ENCODE peak calls at places on chromosomes 16 and 17, in eight cellular contexts. One of them, this sample, is unnamed.

GRCh38 chr16:88985521-88985920 is 8.5 kb upstream of the CBFA2T3 start:
- DNase-seq in activated CD8-positive, alpha-beta T cell treated with anti-CD3 and anti-CD28 coated beads for 36 hours: no peak
- DNase-seq in HCT116: no peak
- DNase-seq in A549: no peak
- DNase-seq in Peyer's patch: no peak
- DNase-seq in AG10803: no peak
- DNase-seq in PC-3: no peak
- DNase-seq in fibroblast of lung: no peak
- DNase-seq in this sample: no peak

GRCh38 chr16:4339909-4340308 is 11.2 kb downstream of the PAM16 start:
- DNase-seq in activated CD8-positive, alpha-beta T cell treated with anti-CD3 and anti-CD28 coated beads for 36 hours: no peak
- DNase-seq in HCT116: no peak
- DNase-seq in A549: no peak
- DNase-seq in Peyer's patch: no peak
- DNase-seq in AG10803: peak; percentile 40
- DNase-seq in PC-3: no peak
- DNase-seq in fibroblast of lung: no peak
- DNase-seq in this sample: peak; percentile 49

GRCh38 chr17:1379930-1380313 is 20.1 kb downstream of the YWHAE start:
- DNase-seq in activated CD8-positive, alpha-beta T cell treated with anti-CD3 and anti-CD28 coated beads for 36 hours: peak; percentile 60
- DNase-seq in HCT116: no peak
- DNase-seq in A549: no peak
- DNase-seq in Peyer's patch: no peak
- DNase-seq in AG10803: no peak
- DNase-seq in PC-3: no peak
- DNase-seq in fibroblast of lung: no peak
- DNase-seq in this sample: no peak

GRCh38 chr16:81888520-81889394 is 109.7 kb downstream of the PLCG2 start:
- DNase-seq in activated CD8-positive, alpha-beta T cell treated with anti-CD3 and anti-CD28 coated beads for 36 hours: no peak
- DNase-seq in HCT116: no peak
- DNase-seq in A549: no peak
- DNase-seq in Peyer's patch: no peak
- DNase-seq in AG10803: no peak
- DNase-seq in PC-3: no peak
- DNase-seq in fibroblast of lung: no peak
- DNase-seq in this sample: peak; percentile 60

GRCh38 chr17:48997827-48998556 is 807 bp downstream of the IGF2BP1 start:
- DNase-seq in activated CD8-positive, alpha-beta T cell treated with anti-CD3 and anti-CD28 coated beads for 36 hours: no peak
- DNase-seq in HCT116: no peak
- DNase-seq in A549: no peak
- DNase-seq in Peyer's patch: no peak
- DNase-seq in AG10803: peak; percentile 34
- DNase-seq in PC-3: no peak
- DNase-seq in fibroblast of lung: peak; percentile 35
- DNase-seq in this sample: peak; percentile 51

GRCh38 chr17:15321556-15322250 is 19.7 kb downstream of the TEKT3 start:
- DNase-seq in activated CD8-positive, alpha-beta T cell treated with anti-CD3 and anti-CD28 coated beads for 36 hours: no peak
- DNase-seq in HCT116: no peak
- DNase-seq in A549: no peak
- DNase-seq in Peyer's patch: no peak
- DNase-seq in AG10803: peak; percentile 50
- DNase-seq in PC-3: peak; percentile 47
- DNase-seq in fibroblast of lung: peak; percentile 66
- DNase-seq in this sample: peak; percentile 53

GRCh38 chr16:69223882-69224281 is 36.9 kb downstream of the SNTB2 start:
- DNase-seq in activated CD8-positive, alpha-beta T cell treated with anti-CD3 and anti-CD28 coated beads for 36 hours: no peak
- DNase-seq in HCT116: no peak
- DNase-seq in A549: no peak
- DNase-seq in Peyer's patch: no peak
- DNase-seq in AG10803: peak; percentile 42
- DNase-seq in PC-3: peak; percentile 41
- DNase-seq in fibroblast of lung: peak; percentile 62
- DNase-seq in this sample: no peak

GRCh38 chr16:21302454-21302853 is 24.4 kb upstream of the CRYM start:
- DNase-seq in activated CD8-positive, alpha-beta T cell treated with anti-CD3 and anti-CD28 coated beads for 36 hours: no peak
- DNase-seq in HCT116: no peak
- DNase-seq in A549: no peak
- DNase-seq in Peyer's patch: no peak
- DNase-seq in AG10803: peak; percentile 2
- DNase-seq in PC-3: no peak
- DNase-seq in fibroblast of lung: no peak
- DNase-seq in this sample: peak; percentile 8

GRCh38 chr17:55282379-55282702 is 17.6 kb downstream of the HLF start:
- DNase-seq in activated CD8-positive, alpha-beta T cell treated with anti-CD3 and anti-CD28 coated beads for 36 hours: no peak
- DNase-seq in HCT116: no peak
- DNase-seq in A549: no peak
- DNase-seq in Peyer's patch: no peak
- DNase-seq in AG10803: no peak
- DNase-seq in PC-3: no peak
- DNase-seq in fibroblast of lung: no peak
- DNase-seq in this sample: no peak

GRCh38 chr17:50661795-50662391 is 27.2 kb downstream of the ABCC3 start:
- DNase-seq in activated CD8-positive, alpha-beta T cell treated with anti-CD3 and anti-CD28 coated beads for 36 hours: peak; percentile 37
- DNase-seq in HCT116: peak; percentile 92
- DNase-seq in A549: peak; percentile 100
- DNase-seq in Peyer's patch: no peak
- DNase-seq in AG10803: peak; percentile 91
- DNase-seq in PC-3: peak; percentile 100
- DNase-seq in fibroblast of lung: peak; percentile 88
- DNase-seq in this sample: peak; percentile 76

GRCh38 chr16:10619271-10619849 is 39.0 kb upstream of the EMP2 start:
- DNase-seq in activated CD8-positive, alpha-beta T cell treated with anti-CD3 and anti-CD28 coated beads for 36 hours: peak; percentile 32
- DNase-seq in HCT116: no peak
- DNase-seq in A549: no peak
- DNase-seq in Peyer's patch: no peak
- DNase-seq in AG10803: no peak
- DNase-seq in PC-3: no peak
- DNase-seq in fibroblast of lung: peak; percentile 33
- DNase-seq in this sample: no peak

GRCh38 chr17:62712011-62712615 is 84.6 kb downstream of the MRC2 start:
- DNase-seq in activated CD8-positive, alpha-beta T cell treated with anti-CD3 and anti-CD28 coated beads for 36 hours: no peak
- DNase-seq in HCT116: no peak
- DNase-seq in A549: no peak
- DNase-seq in Peyer's patch: no peak
- DNase-seq in AG10803: no peak
- DNase-seq in PC-3: no peak
- DNase-seq in fibroblast of lung: no peak
- DNase-seq in this sample: no peak

GRCh38 chr16:85385463-85386331 is 227.4 kb upstream of the GSE1 start:
- DNase-seq in activated CD8-positive, alpha-beta T cell treated with anti-CD3 and anti-CD28 coated beads for 36 hours: no peak
- DNase-seq in HCT116: no peak
- DNase-seq in A549: no peak
- DNase-seq in Peyer's patch: no peak
- DNase-seq in AG10803: no peak
- DNase-seq in PC-3: no peak
- DNase-seq in fibroblast of lung: no peak
- DNase-seq in this sample: no peak
- TF ChIP-seq CTCF in activated CD8-positive, alpha-beta T cell treated with anti-CD3 and anti-CD28 coated beads for 36 hours: no peak
- TF ChIP-seq CTCF in HCT116: no peak
- TF ChIP-seq CTCF in A549: no peak
- TF ChIP-seq CTCF in Peyer's patch: no peak
- TF ChIP-seq CTCF in AG10803: no peak
- TF ChIP-seq CTCF in PC-3: no peak
- TF ChIP-seq CTCF in fibroblast of lung: no peak
- TF ChIP-seq CTCF in this sample: no peak

DNA sequence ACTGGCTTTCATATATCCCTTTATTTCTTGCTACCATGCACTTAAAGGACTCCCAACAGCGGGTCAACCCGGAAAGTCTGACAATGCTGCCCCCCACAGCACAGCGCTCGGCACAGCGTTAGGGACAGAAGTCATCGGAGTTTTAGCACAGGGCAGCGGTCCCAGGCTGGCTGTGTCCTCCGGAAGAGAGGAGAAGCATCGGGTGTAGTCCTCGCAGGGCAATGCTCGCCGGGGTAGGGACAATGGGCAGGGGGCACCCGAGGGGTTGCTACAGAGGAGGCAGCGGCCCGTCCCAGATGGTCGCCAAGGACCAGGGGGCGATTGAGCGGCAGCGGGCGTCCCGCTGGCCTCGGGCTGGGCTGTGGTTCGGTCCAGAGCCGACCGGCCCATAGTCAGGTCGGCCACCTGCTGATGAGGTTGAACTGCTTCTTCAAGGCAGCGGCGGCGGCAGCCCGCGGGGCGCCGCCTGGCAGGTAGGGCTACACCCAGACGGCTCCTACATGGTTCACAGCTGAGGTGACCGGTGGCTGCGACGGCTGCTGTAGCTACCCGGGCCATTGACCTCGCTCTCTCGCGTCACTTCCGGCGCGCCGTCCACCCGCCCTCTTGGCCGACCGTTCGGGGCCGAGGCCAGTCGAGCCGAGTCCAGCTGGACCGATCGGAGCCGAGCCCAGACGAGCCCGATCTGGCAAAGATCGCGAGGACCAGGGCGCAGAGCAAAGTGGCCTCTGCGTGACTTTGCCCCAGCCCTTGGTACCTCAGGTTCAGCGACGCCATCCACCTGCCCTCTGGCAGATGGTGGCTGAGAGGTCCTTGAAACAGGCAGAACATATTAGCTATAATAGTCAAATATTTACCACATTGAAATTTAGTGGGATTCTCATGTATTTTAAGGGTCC is 4.7 kb upstream of the LCMT1 start:
- DNase-seq in activated CD8-positive, alpha-beta T cell treated with anti-CD3 and anti-CD28 coated beads for 36 hours: peak; percentile 93
- DNase-seq in HCT116: peak; percentile 79
- DNase-seq in A549: peak; percentile 90
- DNase-seq in Peyer's patch: peak; percentile 89
- DNase-seq in AG10803: peak; percentile 82
- DNase-seq in PC-3: peak; percentile 80
- DNase-seq in fibroblast of lung: peak; percentile 83
- DNase-seq in this sample: peak; percentile 86
- TF ChIP-seq CTCF in activated CD8-positive, alpha-beta T cell treated with anti-CD3 and anti-CD28 coated beads for 36 hours: peak; percentile 47
- TF ChIP-seq CTCF in HCT116: peak; percentile 47
- TF ChIP-seq CTCF in A549: no peak
- TF ChIP-seq CTCF in Peyer's patch: peak; percentile 52
- TF ChIP-seq CTCF in AG10803: peak; percentile 15
- TF ChIP-seq CTCF in PC-3: peak; percentile 21
- TF ChIP-seq CTCF in fibroblast of lung: peak; percentile 5
- TF ChIP-seq CTCF in this sample: peak; percentile 34

GRCh38 chr16:86877835-86878234 is 299.5 kb downstream of the FOXL1 start:
- DNase-seq in activated CD8-positive, alpha-beta T cell treated with anti-CD3 and anti-CD28 coated beads for 36 hours: no peak
- DNase-seq in HCT116: no peak
- DNase-seq in A549: no peak
- DNase-seq in Peyer's patch: no peak
- DNase-seq in AG10803: no peak
- DNase-seq in PC-3: no peak
- DNase-seq in fibroblast of lung: no peak
- DNase-seq in this sample: no peak

GRCh38 chr16:86879268-86879667 is 300.9 kb downstream of the FOXL1 start:
- DNase-seq in activated CD8-positive, alpha-beta T cell treated with anti-CD3 and anti-CD28 coated beads for 36 hours: no peak
- DNase-seq in HCT116: no peak
- DNase-seq in A549: no peak
- DNase-seq in Peyer's patch: no peak
- DNase-seq in AG10803: no peak
- DNase-seq in PC-3: no peak
- DNase-seq in fibroblast of lung: no peak
- DNase-seq in this sample: no peak

GRCh38 chr16:86880316-86881117 is 302.2 kb downstream of the FOXL1 start:
- DNase-seq in activated CD8-positive, alpha-beta T cell treated with anti-CD3 and anti-CD28 coated beads for 36 hours: no peak
- DNase-seq in HCT116: no peak
- DNase-seq in A549: no peak
- DNase-seq in Peyer's patch: no peak
- DNase-seq in AG10803: no peak
- DNase-seq in PC-3: no peak
- DNase-seq in fibroblast of lung: peak; percentile 38
- DNase-seq in this sample: peak; percentile 26

GRCh38 chr16:86877108-86877507 is 298.8 kb downstream of the FOXL1 start:
- DNase-seq in activated CD8-positive, alpha-beta T cell treated with anti-CD3 and anti-CD28 coated beads for 36 hours: no peak
- DNase-seq in HCT116: no peak
- DNase-seq in A549: no peak
- DNase-seq in Peyer's patch: no peak
- DNase-seq in AG10803: no peak
- DNase-seq in PC-3: no peak
- DNase-seq in fibroblast of lung: no peak
- DNase-seq in this sample: no peak

DNA sequence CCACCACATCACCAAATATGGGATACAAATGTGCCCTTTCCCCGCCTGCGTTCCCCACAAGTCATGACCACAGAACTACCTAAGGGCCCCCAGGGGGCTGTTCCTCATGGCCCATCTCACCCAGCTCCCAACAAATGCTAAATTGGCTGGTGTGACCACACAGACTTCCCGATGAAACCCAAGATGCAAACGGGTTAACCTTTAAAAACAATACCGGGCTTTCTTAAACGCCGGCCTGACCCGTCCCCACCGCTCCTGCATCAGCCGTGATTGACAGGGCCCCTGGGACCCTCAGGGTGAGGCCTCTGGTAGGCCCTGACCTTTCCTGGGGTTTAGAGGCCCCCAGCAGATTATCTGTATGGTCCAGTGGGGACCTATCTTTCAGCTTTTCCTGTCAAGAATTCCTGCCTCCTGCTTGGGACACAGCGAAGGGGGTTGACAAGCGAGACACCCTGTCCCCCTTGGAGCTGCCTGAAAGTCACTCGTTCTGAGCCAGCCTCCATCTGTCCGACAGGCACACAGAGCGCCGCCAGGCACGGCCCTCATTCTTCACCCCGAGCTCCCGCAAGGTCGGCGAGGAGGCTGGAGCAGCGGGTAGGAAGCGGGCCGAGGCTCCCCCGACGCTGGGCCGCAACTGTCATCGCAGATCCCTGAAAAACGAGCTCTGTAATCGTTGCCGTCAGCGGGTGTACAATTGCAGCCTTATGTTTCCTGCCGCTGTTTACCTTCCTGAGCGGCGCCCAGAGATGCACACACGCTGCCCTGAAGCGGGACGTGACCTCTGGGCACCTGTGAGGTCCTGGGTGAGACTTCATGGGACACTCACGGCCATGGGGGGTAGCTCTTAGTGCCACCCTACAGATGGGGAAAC is 300.2 kb downstream of the FOXL1 start:
- DNase-seq in activated CD8-positive, alpha-beta T cell treated with anti-CD3 and anti-CD28 coated beads for 36 hours: no peak
- DNase-seq in HCT116: no peak
- DNase-seq in A549: no peak
- DNase-seq in Peyer's patch: no peak
- DNase-seq in AG10803: no peak
- DNase-seq in PC-3: no peak
- DNase-seq in fibroblast of lung: no peak
- DNase-seq in this sample: no peak
- TF ChIP-seq CTCF in activated CD8-positive, alpha-beta T cell treated with anti-CD3 and anti-CD28 coated beads for 36 hours: no peak
- TF ChIP-seq CTCF in HCT116: no peak
- TF ChIP-seq CTCF in A549: no peak
- TF ChIP-seq CTCF in Peyer's patch: no peak
- TF ChIP-seq CTCF in AG10803: no peak
- TF ChIP-seq CTCF in PC-3: no peak
- TF ChIP-seq CTCF in fibroblast of lung: no peak
- TF ChIP-seq CTCF in this sample: no peak

DNA sequence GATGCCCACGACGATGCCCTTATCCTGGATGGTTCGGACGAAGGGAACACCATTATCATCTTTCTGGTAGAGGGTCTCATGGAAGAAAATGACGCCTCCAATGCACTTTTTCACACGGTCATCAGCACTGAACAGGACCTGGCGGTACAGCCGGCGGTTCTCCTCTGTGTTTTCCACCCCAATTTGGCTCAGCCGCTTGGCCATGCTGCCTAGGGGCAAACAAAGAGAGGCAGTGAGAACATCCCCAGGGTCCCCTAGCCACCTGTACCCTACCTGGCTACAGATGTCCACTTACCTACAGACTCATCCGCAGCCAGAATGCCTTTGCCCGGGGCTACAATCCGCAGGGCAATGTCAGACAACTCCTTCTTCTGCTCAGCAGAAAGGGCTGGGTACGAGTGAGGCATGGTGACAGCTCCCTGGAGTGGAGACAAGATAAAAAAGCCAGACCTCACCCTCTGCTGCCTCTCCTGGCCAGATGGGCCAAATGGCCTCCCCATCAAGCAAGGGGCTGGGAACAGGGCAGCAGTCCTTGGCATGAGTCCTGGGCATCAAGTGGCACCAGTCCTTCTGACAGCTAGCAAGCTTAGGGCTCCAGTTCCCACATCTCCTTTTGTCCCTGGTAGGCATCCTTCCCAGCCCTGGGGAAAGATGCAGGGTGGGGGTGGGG is 1.4 kb downstream of the ALDOC start:
- DNase-seq in activated CD8-positive, alpha-beta T cell treated with anti-CD3 and anti-CD28 coated beads for 36 hours: peak; percentile 14
- DNase-seq in HCT116: no peak
- DNase-seq in A549: no peak
- DNase-seq in Peyer's patch: no peak
- DNase-seq in AG10803: no peak
- DNase-seq in PC-3: no peak
- DNase-seq in fibroblast of lung: no peak
- DNase-seq in this sample: no peak
- TF ChIP-seq CTCF in activated CD8-positive, alpha-beta T cell treated with anti-CD3 and anti-CD28 coated beads for 36 hours: no peak
- TF ChIP-seq CTCF in HCT116: no peak
- TF ChIP-seq CTCF in A549: no peak
- TF ChIP-seq CTCF in Peyer's patch: no peak
- TF ChIP-seq CTCF in AG10803: no peak
- TF ChIP-seq CTCF in PC-3: no peak
- TF ChIP-seq CTCF in fibroblast of lung: no peak
- TF ChIP-seq CTCF in this sample: peak; percentile 15

This sample was measured in choroid plexus epithelial cell.